ENCODE peak calls at places on chromosomes 3 and 15, in nine cellular contexts. K, B, O, L, N, Q, T, I and D are unnamed samples.
A peak's percentile ranks its signal among the peaks of the same experiment; 100 is the strongest.

GRCh38 chr3:64213224-64213893 is 11.9 kb downstream of the PRICKLE2 start:
- DNase-seq in B (no peak), I (no peak), Q (no peak), O (no peak), T (no peak), N (no peak), K (peak; percentile 45), L (no peak), D (no peak)

GRCh38 chr15:101358895-101359294 is 63.8 kb upstream of the SNRPA1 start:
- DNase-seq in O (no peak), B (peak; percentile 18), T (no peak), L (peak; percentile 62), Q (no peak), K (no peak), N (peak; percentile 16), I (peak; percentile 99), D (no peak)

GRCh38 chr15:69861331-69862171 is 236.2 kb downstream of the TLE3 start:
- DNase-seq in O (no peak), L (peak; percentile 82), T (peak; percentile 83), K (no peak), B (peak; percentile 62), Q (no peak), I (no peak), N (no peak), D (no peak)

GRCh38 chr3:58173670-58174472 is 36.9 kb downstream of the DNASE1L3 start:
- DNase-seq in O (peak; percentile 55), B (no peak), N (no peak), T (peak; percentile 58), L (peak; percentile 89), K (peak; percentile 24), I (no peak), Q (peak; percentile 68), D (peak; percentile 81)

GRCh38 chr15:64515825-64516224 is 55.4 kb downstream of the ZNF609 start:
- DNase-seq in I (no peak), O (no peak), K (no peak), N (no peak), B (no peak), T (no peak), L (no peak), Q (no peak), D (no peak)

GRCh38 chr3:88282519-88283241 is 132.9 kb downstream of the C3orf38 start:
- DNase-seq in Q (no peak), K (no peak), L (no peak), B (no peak), N (no peak), I (no peak), T (no peak), O (no peak), D (no peak)

GRCh38 chr3:11582123-11582968 is 61.4 kb downstream of the VGLL4 start:
- DNase-seq in B (peak; percentile 89), L (peak; percentile 81), T (peak; percentile 31), Q (peak; percentile 81), K (peak; percentile 94), N (no peak), O (no peak), I (no peak), D (peak; percentile 93)

GRCh38 chr3:117814975-117815374 is 1105.4 kb downstream of the TUSC7 start:
- DNase-seq in N (no peak), T (no peak), Q (no peak), B (peak; percentile 54), K (peak; percentile 3), O (no peak), I (no peak), L (no peak), D (no peak)

GRCh38 chr3:73108750-73109149 is 47.3 kb downstream of the EBLN2 start:
- DNase-seq in I (no peak), B (no peak), N (no peak), Q (no peak), T (no peak), K (no peak), L (no peak), O (no peak), D (no peak)

GRCh38 chr15:31374986-31375385 is 48.4 kb downstream of the KLF13 start:
- DNase-seq in L (no peak), Q (no peak), K (no peak), O (no peak), N (no peak), B (no peak), I (no peak), T (no peak), D (no peak)

GRCh38 chr15:39539466-39539865 is 41.4 kb upstream of the THBS1 start:
- DNase-seq in K (no peak), L (no peak), N (no peak), O (no peak), T (no peak), Q (no peak), I (no peak), B (peak; percentile 4), D (no peak)

GRCh38 chr3:122350814-122351418 is 25.9 kb downstream of the CSTA start:
- DNase-seq in B (peak; percentile 87), L (no peak), O (peak; percentile 27), T (no peak), Q (peak; percentile 36), K (peak; percentile 27), N (no peak), I (no peak), D (no peak)

GRCh38 chr15:101359365-101359947 is 64.4 kb upstream of the SNRPA1 start:
- DNase-seq in O (peak; percentile 79), K (no peak), I (peak; percentile 94), T (no peak), N (peak; percentile 26), L (no peak), B (peak; percentile 9), Q (no peak), D (no peak)

GRCh38 chr15:98717942-98718341 is 69.6 kb downstream of the IGF1R start:
- DNase-seq in O (no peak), T (no peak), K (no peak), Q (no peak), I (no peak), N (no peak), B (no peak), L (peak; percentile 48), D (no peak)
- H3K4me1 ChIP-seq in O (peaks cover 12% of the 10 kb centered on the region), T (peaks cover 16% of the 10 kb centered on the region), K (peaks cover 48% of the 10 kb centered on the region), Q (peaks cover 9% of the 10 kb centered on the region), I (peaks cover 9% of the 10 kb centered on the region), N (peaks cover 13% of the 10 kb centered on the region), B (peaks cover 52% of the 10 kb centered on the region), L (peaks cover 10% of the 10 kb centered on the region), D (peaks cover 22% of the 10 kb centered on the region)

DNA sequence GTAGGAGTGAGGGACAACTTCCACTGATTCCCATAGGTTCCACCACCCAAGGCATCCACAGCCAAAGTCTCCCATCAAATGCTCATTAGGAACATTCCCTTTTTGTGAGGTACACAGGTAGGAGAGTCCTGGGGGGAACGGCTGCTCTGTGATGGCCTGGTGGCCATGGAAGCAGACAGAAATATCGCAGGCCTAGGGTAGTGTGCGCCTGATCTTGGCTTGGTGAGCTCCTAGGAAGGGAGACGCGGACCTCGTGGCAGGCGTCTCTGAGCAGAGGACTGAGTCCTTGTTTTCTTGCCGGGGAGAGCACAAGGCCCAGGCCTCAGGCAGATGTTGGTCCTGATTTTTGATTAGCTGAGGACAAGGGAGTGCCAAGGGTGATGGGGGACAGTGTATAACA is 99.5 kb downstream of the SNRPN start:
- DNase-seq in K (no peak), N (no peak), B (no peak), I (no peak), O (no peak), L (peak; percentile 35), Q (no peak), T (no peak), D (no peak)
- H3K9me3 ChIP-seq in K (peaks cover 10% of the 10 kb centered on the region), N (peaks cover 100% of the 10 kb centered on the region), B (peaks cover 95% of the 10 kb centered on the region), I (peaks cover 78% of the 10 kb centered on the region), O (peaks cover 79% of the 10 kb centered on the region), L (peaks cover 100% of the 10 kb centered on the region), Q (peaks cover 8% of the 10 kb centered on the region), T (peaks cover 5% of the 10 kb centered on the region), D (no peaks in the 10 kb centered on the region)

GRCh38 chr3:127753898-127754410 is 68.4 kb downstream of the MGLL start:
- DNase-seq in K (no peak), Q (no peak), L (no peak), T (no peak), N (peak; percentile 67), I (peak; percentile 60), B (no peak), O (no peak), D (no peak)

GRCh38 chr3:127753338-127753737 is 69.0 kb downstream of the MGLL start:
- DNase-seq in I (peak; percentile 18), K (no peak), Q (no peak), L (no peak), N (no peak), T (no peak), O (no peak), B (no peak), D (no peak)

GRCh38 chr3:127751782-127752181 is 70.5 kb downstream of the MGLL start:
- DNase-seq in B (no peak), O (no peak), L (no peak), N (no peak), K (no peak), T (no peak), Q (no peak), I (no peak), D (no peak)

GRCh38 chr3:127755305-127755681 is 67.0 kb downstream of the MGLL start:
- DNase-seq in I (peak; percentile 30), T (no peak), O (no peak), N (no peak), B (no peak), K (no peak), Q (no peak), L (no peak), D (no peak)

DNA sequence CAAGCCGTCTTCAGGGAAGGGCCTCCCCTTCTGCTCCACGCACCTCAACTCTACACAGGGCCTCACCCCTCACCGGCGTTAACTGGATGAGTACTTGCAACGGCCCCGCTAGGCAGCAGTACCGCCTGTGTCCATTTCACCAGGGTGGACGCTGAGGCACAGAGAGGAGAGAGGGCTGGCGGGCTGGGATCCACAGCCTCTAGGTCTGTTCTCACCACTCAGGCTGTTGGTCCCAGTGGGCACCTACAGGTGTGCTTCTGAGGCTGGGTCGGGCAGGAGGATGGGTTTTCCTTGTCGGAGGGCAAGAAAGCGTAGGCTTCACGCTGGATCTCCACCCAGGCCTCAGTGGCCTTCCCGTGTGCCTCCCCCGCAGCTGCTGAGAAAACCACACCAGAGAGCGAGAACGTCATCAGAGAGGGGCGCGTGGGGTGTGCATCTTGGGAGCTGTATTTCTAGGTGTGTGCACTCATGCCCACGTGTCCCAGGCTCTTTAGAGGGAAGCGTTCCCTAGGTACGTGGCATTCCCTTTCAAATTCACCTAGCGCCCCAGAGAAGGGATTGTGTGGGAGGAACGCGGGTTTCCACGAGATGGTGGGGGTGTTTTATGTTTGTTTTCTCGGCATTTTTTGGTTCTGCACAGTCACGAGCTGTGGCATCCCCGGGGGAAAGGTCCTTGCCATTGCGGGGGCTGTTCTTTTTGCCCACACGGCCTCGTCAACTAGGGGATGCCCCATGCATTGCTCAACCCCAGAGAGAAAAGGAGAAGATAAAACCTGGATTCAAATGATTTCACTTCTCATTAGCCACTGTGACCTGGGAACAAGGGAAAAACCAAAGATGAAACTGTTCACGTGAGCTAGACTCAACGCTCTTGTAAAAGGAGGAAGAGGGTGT is 67.7 kb downstream of the MGLL start:
- DNase-seq in O (no peak), Q (no peak), N (peak; percentile 63), B (no peak), I (peak; percentile 50), L (no peak), K (no peak), T (no peak), D (no peak)
- TF ChIP-seq CTCF in O (no peak), Q (no peak), N (no peak), B (no peak), I (no peak), L (no peak), K (no peak), T (no peak), D (no peak)

DNA sequence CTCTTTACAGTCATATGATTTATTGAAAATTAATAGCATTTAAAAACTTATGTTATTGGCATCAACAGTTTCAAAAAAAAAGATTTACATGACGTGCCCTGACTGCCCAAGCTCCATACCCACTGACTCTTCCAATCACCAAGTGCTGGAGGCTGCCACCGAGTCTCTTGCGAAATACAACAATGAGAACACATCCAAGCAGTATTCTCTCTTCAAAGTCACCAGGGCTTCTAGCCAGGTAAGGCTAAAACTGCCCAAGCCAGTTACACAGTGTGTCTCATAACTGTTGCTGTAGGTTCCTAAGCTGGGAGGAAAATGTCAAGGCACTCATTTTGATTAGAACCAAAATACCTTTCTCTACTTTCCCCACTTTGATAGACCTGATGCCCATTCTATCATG is 4.5 kb downstream of the FETUB start:
- DNase-seq in L (no peak), K (no peak), B (no peak), Q (no peak), I (no peak), T (no peak), O (peak; percentile 93), N (no peak), D (no peak)
- H3K4me1 ChIP-seq in L (no peaks in the 10 kb centered on the region), K (no peaks in the 10 kb centered on the region), B (no peaks in the 10 kb centered on the region), Q (no peaks in the 10 kb centered on the region), I (peaks cover 18% of the 10 kb centered on the region), T (peaks cover 22% of the 10 kb centered on the region), O (peaks cover 18% of the 10 kb centered on the region), N (no peaks in the 10 kb centered on the region), D (no peaks in the 10 kb centered on the region)